ENCODE peak calls at places on chromosomes 16 and 17, in ten cellular contexts. B, F, P, V, I, K, X, M, N and C are unnamed samples.

GRCh38 chr17:28728364-28729200 is at the start of gene NEK8:
- DNase-seq in B (peak), F (peak), P (peak), V (peak), I (peak), K (peak), X (peak), M (peak), N (peak), C (peak)

GRCh38 chr16:14186007-14186953 is 115.2 kb downstream of the MRTFB start:
- DNase-seq in B (no peak), F (peak), P (no peak), V (no peak), I (no peak), K (peak), X (peak), M (peak), N (peak), C (peak)

GRCh38 chr16:28873543-28874201 is 4.6 kb upstream of the ATP2A1 start:
- DNase-seq in B (peak), F (peak), P (no peak), V (no peak), I (peak), K (peak), X (peak), M (no peak), N (no peak), C (peak)

GRCh38 chr17:50830994-50831393 is 4.4 kb upstream of the WFIKKN2 start:
- DNase-seq in B (no peak), F (no peak), P (no peak), V (no peak), I (no peak), K (peak), X (no peak), M (no peak), N (no peak), C (peak)

GRCh38 chr17:46167826-46168569 is 25.2 kb downstream of the KANSL1 start:
- DNase-seq in B (no peak), F (peak), P (no peak), V (no peak), I (no peak), K (no peak), X (no peak), M (peak), N (no peak), C (no peak)

GRCh38 chr17:81123052-81124048 is 42.0 kb upstream of the PVALEF start:
- DNase-seq in B (no peak), F (no peak), P (peak), V (no peak), I (no peak), K (no peak), X (no peak), M (no peak), N (no peak), C (no peak)

GRCh38 chr17:67247416-67247900 is 2.5 kb upstream of the HELZ start:
- DNase-seq in B (no peak), F (no peak), P (no peak), V (no peak), I (no peak), K (no peak), X (no peak), M (no peak), N (no peak), C (no peak)

GRCh38 chr17:17492085-17492484 is 4.1 kb downstream of the RASD1 start:
- DNase-seq in B (no peak), F (no peak), P (no peak), V (no peak), I (no peak), K (no peak), X (no peak), M (no peak), N (no peak), C (peak)

GRCh38 chr17:83067718-83068261 is 11.6 kb upstream of the METRNL start:
- DNase-seq in B (no peak), F (no peak), P (no peak), V (peak), I (no peak), K (no peak), X (peak), M (peak), N (no peak), C (peak)

GRCh38 chr17:57091186-57091618 is 6.2 kb downstream of the AKAP1 start:
- DNase-seq in B (no peak), F (no peak), P (peak), V (peak), I (no peak), K (no peak), X (no peak), M (no peak), N (no peak), C (peak)